ENCODE peak calls at places on chromosomes 3 and 15, in eight cellular contexts. One of them, this sample, is unnamed.

GRCh38 chr15:34753236-34753894 is 1.4 kb downstream of the GJD2 start:
- DNase-seq in ELF-1: peak
- DNase-seq in glomerular endothelial cell: peak
- DNase-seq in activated CD8-positive, alpha-beta memory T cell treated with anti-CD3 and anti-CD28 coated beads, Interleukin-2, amount 50 U/mL, for 48 hours: no peak
- DNase-seq in K562: peak
- DNase-seq in posterior cingulate gyrus: no peak
- DNase-seq in HEK293T: peak
- DNase-seq in adrenal gland: peak
- DNase-seq in this sample: no peak

GRCh38 chr3:51379301-51379700 is 5.8 kb upstream of the MANF start:
- DNase-seq in ELF-1: no peak
- DNase-seq in glomerular endothelial cell: no peak
- DNase-seq in activated CD8-positive, alpha-beta memory T cell treated with anti-CD3 and anti-CD28 coated beads, Interleukin-2, amount 50 U/mL, for 48 hours: no peak
- DNase-seq in K562: no peak
- DNase-seq in posterior cingulate gyrus: no peak
- DNase-seq in HEK293T: no peak
- DNase-seq in adrenal gland: no peak
- DNase-seq in this sample: no peak

GRCh38 chr15:52730163-52730562 is 51.0 kb upstream of the ATOSA start:
- DNase-seq in ELF-1: no peak
- DNase-seq in glomerular endothelial cell: peak
- DNase-seq in activated CD8-positive, alpha-beta memory T cell treated with anti-CD3 and anti-CD28 coated beads, Interleukin-2, amount 50 U/mL, for 48 hours: no peak
- DNase-seq in K562: no peak
- DNase-seq in posterior cingulate gyrus: no peak
- DNase-seq in HEK293T: no peak
- DNase-seq in adrenal gland: no peak
- DNase-seq in this sample: no peak

GRCh38 chr15:31328999-31329639 is 2.5 kb downstream of the KLF13 start:
- DNase-seq in ELF-1: no peak
- DNase-seq in glomerular endothelial cell: no peak
- DNase-seq in activated CD8-positive, alpha-beta memory T cell treated with anti-CD3 and anti-CD28 coated beads, Interleukin-2, amount 50 U/mL, for 48 hours: no peak
- DNase-seq in K562: peak
- DNase-seq in posterior cingulate gyrus: no peak
- DNase-seq in HEK293T: no peak
- DNase-seq in adrenal gland: peak
- DNase-seq in this sample: no peak

GRCh38 chr3:61674595-61674994 is 113.2 kb downstream of the PTPRG start:
- DNase-seq in ELF-1: no peak
- DNase-seq in glomerular endothelial cell: no peak
- DNase-seq in activated CD8-positive, alpha-beta memory T cell treated with anti-CD3 and anti-CD28 coated beads, Interleukin-2, amount 50 U/mL, for 48 hours: no peak
- DNase-seq in K562: no peak
- DNase-seq in posterior cingulate gyrus: no peak
- DNase-seq in HEK293T: no peak
- DNase-seq in adrenal gland: no peak
- DNase-seq in this sample: no peak

GRCh38 chr15:71449956-71450355 is 334.7 kb downstream of the THSD4 start:
- DNase-seq in ELF-1: no peak
- DNase-seq in glomerular endothelial cell: no peak
- DNase-seq in activated CD8-positive, alpha-beta memory T cell treated with anti-CD3 and anti-CD28 coated beads, Interleukin-2, amount 50 U/mL, for 48 hours: no peak
- DNase-seq in K562: no peak
- DNase-seq in posterior cingulate gyrus: no peak
- DNase-seq in HEK293T: no peak
- DNase-seq in adrenal gland: no peak
- DNase-seq in this sample: no peak

GRCh38 chr3:13079051-13079450 is 5.8 kb upstream of the IQSEC1 start:
- DNase-seq in ELF-1: no peak
- DNase-seq in glomerular endothelial cell: no peak
- DNase-seq in activated CD8-positive, alpha-beta memory T cell treated with anti-CD3 and anti-CD28 coated beads, Interleukin-2, amount 50 U/mL, for 48 hours: no peak
- DNase-seq in K562: no peak
- DNase-seq in posterior cingulate gyrus: no peak
- DNase-seq in HEK293T: no peak
- DNase-seq in adrenal gland: no peak
- DNase-seq in this sample: no peak

GRCh38 chr3:5072100-5072816 is 49.8 kb upstream of the ARL8B start:
- DNase-seq in ELF-1: no peak
- DNase-seq in glomerular endothelial cell: no peak
- DNase-seq in activated CD8-positive, alpha-beta memory T cell treated with anti-CD3 and anti-CD28 coated beads, Interleukin-2, amount 50 U/mL, for 48 hours: no peak
- DNase-seq in K562: no peak
- DNase-seq in posterior cingulate gyrus: no peak
- DNase-seq in HEK293T: no peak
- DNase-seq in adrenal gland: peak
- DNase-seq in this sample: no peak

GRCh38 chr3:94305835-94306685 is 243.2 kb downstream of the NSUN3 start:
- DNase-seq in ELF-1: peak
- DNase-seq in glomerular endothelial cell: no peak
- DNase-seq in activated CD8-positive, alpha-beta memory T cell treated with anti-CD3 and anti-CD28 coated beads, Interleukin-2, amount 50 U/mL, for 48 hours: no peak
- DNase-seq in K562: no peak
- DNase-seq in posterior cingulate gyrus: no peak
- DNase-seq in HEK293T: no peak
- DNase-seq in adrenal gland: no peak
- DNase-seq in this sample: no peak

GRCh38 chr3:98699132-98699531 is 64.0 kb upstream of the ST3GAL6 start:
- DNase-seq in ELF-1: no peak
- DNase-seq in glomerular endothelial cell: no peak
- DNase-seq in activated CD8-positive, alpha-beta memory T cell treated with anti-CD3 and anti-CD28 coated beads, Interleukin-2, amount 50 U/mL, for 48 hours: no peak
- DNase-seq in K562: no peak
- DNase-seq in posterior cingulate gyrus: no peak
- DNase-seq in HEK293T: no peak
- DNase-seq in adrenal gland: no peak
- DNase-seq in this sample: no peak

GRCh38 chr3:15499536-15499935 is 22.0 kb downstream of the COLQ start:
- DNase-seq in ELF-1: no peak
- DNase-seq in glomerular endothelial cell: no peak
- DNase-seq in activated CD8-positive, alpha-beta memory T cell treated with anti-CD3 and anti-CD28 coated beads, Interleukin-2, amount 50 U/mL, for 48 hours: peak
- DNase-seq in K562: no peak
- DNase-seq in posterior cingulate gyrus: no peak
- DNase-seq in HEK293T: no peak
- DNase-seq in adrenal gland: peak
- DNase-seq in this sample: no peak

GRCh38 chr3:186534113-186534669 is 10.0 kb downstream of the CRYGS start:
- DNase-seq in ELF-1: no peak
- DNase-seq in glomerular endothelial cell: no peak
- DNase-seq in activated CD8-positive, alpha-beta memory T cell treated with anti-CD3 and anti-CD28 coated beads, Interleukin-2, amount 50 U/mL, for 48 hours: no peak
- DNase-seq in K562: no peak
- DNase-seq in posterior cingulate gyrus: no peak
- DNase-seq in HEK293T: no peak
- DNase-seq in adrenal gland: no peak
- DNase-seq in this sample: no peak

GRCh38 chr3:58167431-58168351 is 43.1 kb downstream of the DNASE1L3 start:
- DNase-seq in ELF-1: peak
- DNase-seq in glomerular endothelial cell: no peak
- DNase-seq in activated CD8-positive, alpha-beta memory T cell treated with anti-CD3 and anti-CD28 coated beads, Interleukin-2, amount 50 U/mL, for 48 hours: peak
- DNase-seq in K562: peak
- DNase-seq in posterior cingulate gyrus: peak
- DNase-seq in HEK293T: peak
- DNase-seq in adrenal gland: peak
- DNase-seq in this sample: no peak

GRCh38 chr3:52230461-52230860 is 5.0 kb upstream of the TLR9 start:
- DNase-seq in ELF-1: no peak
- DNase-seq in glomerular endothelial cell: no peak
- DNase-seq in activated CD8-positive, alpha-beta memory T cell treated with anti-CD3 and anti-CD28 coated beads, Interleukin-2, amount 50 U/mL, for 48 hours: no peak
- DNase-seq in K562: no peak
- DNase-seq in posterior cingulate gyrus: no peak
- DNase-seq in HEK293T: no peak
- DNase-seq in adrenal gland: no peak
- DNase-seq in this sample: no peak

GRCh38 chr15:31326729-31327673 is at the start of gene KLF13:
- DNase-seq in ELF-1: no peak
- DNase-seq in glomerular endothelial cell: no peak
- DNase-seq in activated CD8-positive, alpha-beta memory T cell treated with anti-CD3 and anti-CD28 coated beads, Interleukin-2, amount 50 U/mL, for 48 hours: no peak
- DNase-seq in K562: peak
- DNase-seq in posterior cingulate gyrus: peak
- DNase-seq in HEK293T: peak
- DNase-seq in adrenal gland: peak
- DNase-seq in this sample: no peak

GRCh38 chr3:75272708-75273107 is 391.4 kb upstream of the FRG2C start:
- DNase-seq in ELF-1: no peak
- DNase-seq in glomerular endothelial cell: no peak
- DNase-seq in activated CD8-positive, alpha-beta memory T cell treated with anti-CD3 and anti-CD28 coated beads, Interleukin-2, amount 50 U/mL, for 48 hours: no peak
- DNase-seq in K562: no peak
- DNase-seq in posterior cingulate gyrus: no peak
- DNase-seq in HEK293T: no peak
- DNase-seq in adrenal gland: no peak
- DNase-seq in this sample: no peak

GRCh38 chr3:16205156-16205870 is 30.8 kb downstream of the GALNT15 start:
- DNase-seq in ELF-1: no peak
- DNase-seq in glomerular endothelial cell: no peak
- DNase-seq in activated CD8-positive, alpha-beta memory T cell treated with anti-CD3 and anti-CD28 coated beads, Interleukin-2, amount 50 U/mL, for 48 hours: no peak
- DNase-seq in K562: no peak
- DNase-seq in posterior cingulate gyrus: no peak
- DNase-seq in HEK293T: no peak
- DNase-seq in adrenal gland: no peak
- DNase-seq in this sample: no peak

GRCh38 chr15:33068531-33068990 is 126.0 kb downstream of the FMN1 start:
- DNase-seq in ELF-1: peak
- DNase-seq in glomerular endothelial cell: no peak
- DNase-seq in activated CD8-positive, alpha-beta memory T cell treated with anti-CD3 and anti-CD28 coated beads, Interleukin-2, amount 50 U/mL, for 48 hours: no peak
- DNase-seq in K562: no peak
- DNase-seq in posterior cingulate gyrus: no peak
- DNase-seq in HEK293T: no peak
- DNase-seq in adrenal gland: no peak
- DNase-seq in this sample: no peak

GRCh38 chr3:12895391-12896205 is 54.2 kb upstream of the RPL32 start:
- DNase-seq in ELF-1: no peak
- DNase-seq in glomerular endothelial cell: no peak
- DNase-seq in activated CD8-positive, alpha-beta memory T cell treated with anti-CD3 and anti-CD28 coated beads, Interleukin-2, amount 50 U/mL, for 48 hours: no peak
- DNase-seq in K562: no peak
- DNase-seq in posterior cingulate gyrus: peak
- DNase-seq in HEK293T: no peak
- DNase-seq in adrenal gland: no peak
- DNase-seq in this sample: no peak

GRCh38 chr3:48899298-48899697 is 616 bp upstream of the SLC25A20 start:
- DNase-seq in ELF-1: no peak
- DNase-seq in glomerular endothelial cell: no peak
- DNase-seq in activated CD8-positive, alpha-beta memory T cell treated with anti-CD3 and anti-CD28 coated beads, Interleukin-2, amount 50 U/mL, for 48 hours: peak
- DNase-seq in K562: no peak
- DNase-seq in posterior cingulate gyrus: no peak
- DNase-seq in HEK293T: no peak
- DNase-seq in adrenal gland: no peak
- DNase-seq in this sample: no peak

GRCh38 chr3:70716832-70717231 is 404.4 kb upstream of the MDFIC2 start:
- DNase-seq in ELF-1: no peak
- DNase-seq in glomerular endothelial cell: peak
- DNase-seq in activated CD8-positive, alpha-beta memory T cell treated with anti-CD3 and anti-CD28 coated beads, Interleukin-2, amount 50 U/mL, for 48 hours: no peak
- DNase-seq in K562: no peak
- DNase-seq in posterior cingulate gyrus: no peak
- DNase-seq in HEK293T: no peak
- DNase-seq in adrenal gland: no peak
- DNase-seq in this sample: no peak

GRCh38 chr15:52680041-52680391 is 828 bp upstream of the ATOSA start:
- DNase-seq in ELF-1: no peak
- DNase-seq in glomerular endothelial cell: no peak
- DNase-seq in activated CD8-positive, alpha-beta memory T cell treated with anti-CD3 and anti-CD28 coated beads, Interleukin-2, amount 50 U/mL, for 48 hours: no peak
- DNase-seq in K562: no peak
- DNase-seq in posterior cingulate gyrus: no peak
- DNase-seq in HEK293T: no peak
- DNase-seq in adrenal gland: no peak
- DNase-seq in this sample: no peak

GRCh38 chr3:164460851-164461250 is 617.4 kb downstream of the SI start:
- DNase-seq in ELF-1: no peak
- DNase-seq in glomerular endothelial cell: no peak
- DNase-seq in activated CD8-positive, alpha-beta memory T cell treated with anti-CD3 and anti-CD28 coated beads, Interleukin-2, amount 50 U/mL, for 48 hours: no peak
- DNase-seq in K562: no peak
- DNase-seq in posterior cingulate gyrus: no peak
- DNase-seq in HEK293T: no peak
- DNase-seq in adrenal gland: no peak
- DNase-seq in this sample: no peak

GRCh38 chr15:60787737-60788513 is 309.0 kb upstream of the ICE2 start:
- DNase-seq in ELF-1: no peak
- DNase-seq in glomerular endothelial cell: no peak
- DNase-seq in activated CD8-positive, alpha-beta memory T cell treated with anti-CD3 and anti-CD28 coated beads, Interleukin-2, amount 50 U/mL, for 48 hours: no peak
- DNase-seq in K562: no peak
- DNase-seq in posterior cingulate gyrus: no peak
- DNase-seq in HEK293T: no peak
- DNase-seq in adrenal gland: no peak
- DNase-seq in this sample: no peak

GRCh38 chr15:57444877-57445513 is 68.7 kb downstream of the CGNL1 start:
- DNase-seq in ELF-1: no peak
- DNase-seq in glomerular endothelial cell: no peak
- DNase-seq in activated CD8-positive, alpha-beta memory T cell treated with anti-CD3 and anti-CD28 coated beads, Interleukin-2, amount 50 U/mL, for 48 hours: no peak
- DNase-seq in K562: no peak
- DNase-seq in posterior cingulate gyrus: no peak
- DNase-seq in HEK293T: no peak
- DNase-seq in adrenal gland: no peak
- DNase-seq in this sample: no peak

GRCh38 chr3:155080692-155081091 is 573 bp downstream of the MME start:
- DNase-seq in ELF-1: no peak
- DNase-seq in glomerular endothelial cell: no peak
- DNase-seq in activated CD8-positive, alpha-beta memory T cell treated with anti-CD3 and anti-CD28 coated beads, Interleukin-2, amount 50 U/mL, for 48 hours: no peak
- DNase-seq in K562: no peak
- DNase-seq in posterior cingulate gyrus: no peak
- DNase-seq in HEK293T: no peak
- DNase-seq in adrenal gland: no peak
- DNase-seq in this sample: no peak

GRCh38 chr15:69540622-69541021 is 88.0 kb downstream of the RPLP1 start:
- DNase-seq in ELF-1: no peak
- DNase-seq in glomerular endothelial cell: no peak
- DNase-seq in activated CD8-positive, alpha-beta memory T cell treated with anti-CD3 and anti-CD28 coated beads, Interleukin-2, amount 50 U/mL, for 48 hours: no peak
- DNase-seq in K562: no peak
- DNase-seq in posterior cingulate gyrus: peak
- DNase-seq in HEK293T: no peak
- DNase-seq in adrenal gland: no peak
- DNase-seq in this sample: no peak

GRCh38 chr3:133944641-133945441 is 49.2 kb upstream of the RAB6B start:
- DNase-seq in ELF-1: no peak
- DNase-seq in glomerular endothelial cell: peak
- DNase-seq in activated CD8-positive, alpha-beta memory T cell treated with anti-CD3 and anti-CD28 coated beads, Interleukin-2, amount 50 U/mL, for 48 hours: no peak
- DNase-seq in K562: no peak
- DNase-seq in posterior cingulate gyrus: no peak
- DNase-seq in HEK293T: no peak
- DNase-seq in adrenal gland: no peak
- DNase-seq in this sample: no peak

GRCh38 chr15:86879250-86880229 is 799.9 kb downstream of the AGBL1 start:
- DNase-seq in ELF-1: no peak
- DNase-seq in glomerular endothelial cell: no peak
- DNase-seq in activated CD8-positive, alpha-beta memory T cell treated with anti-CD3 and anti-CD28 coated beads, Interleukin-2, amount 50 U/mL, for 48 hours: no peak
- DNase-seq in K562: no peak
- DNase-seq in posterior cingulate gyrus: peak
- DNase-seq in HEK293T: no peak
- DNase-seq in adrenal gland: no peak
- DNase-seq in this sample: no peak

This sample was measured in cerebellar nuclear complex.